ENCODE peak calls at places on chromosomes 4 and X, in four cellular contexts. J is PC-3; H is fibroblast of lung; U is stimulated activated CD4-positive, alpha-beta T cell treated with anti-CD3 and anti-CD28 coated beads, Interleukin-1b, Interleukin-23, amount 100 ng/mL, for 24 hours. R is an unnamed sample.

GRCh38 chr4:53499791-53500190 is 91.5 kb downstream of the LNX1 start:
- DNase-seq in J (no peak), H (no peak), U (no peak), R (no peak)

GRCh38 chr4:156889616-156890594 is 81.7 kb downstream of the PDGFC start:
- DNase-seq in J (no peak), H (peak), U (no peak), R (no peak)

GRCh38 chrX:57817302-57817701 is 93.0 kb downstream of the ZXDA start:
- DNase-seq in J (peak), H (peak), U (no peak), R (no peak)

GRCh38 chr4:7890635-7891393 is 48.8 kb downstream of the AFAP1 start:
- DNase-seq in J (peak), H (peak), U (no peak), R (peak)

GRCh38 chrX:16930392-16930791 is 16.1 kb upstream of the REPS2 start:
- DNase-seq in J (no peak), H (peak), U (no peak), R (no peak)

GRCh38 chrX:153984351-153985178 is 12.0 kb downstream of the TMEM187 start:
- DNase-seq in J (no peak), H (no peak), U (no peak), R (no peak)

GRCh38 chr4:18077808-18078207 is 56.3 kb upstream of the LCORL start:
- DNase-seq in J (no peak), H (no peak), U (no peak), R (no peak)

GRCh38 chr4:8672486-8672885 is 79.9 kb downstream of the CPZ start:
- DNase-seq in J (no peak), H (no peak), U (no peak), R (no peak)

GRCh38 chrX:40213092-40213491 is 115.3 kb upstream of the BCOR start:
- DNase-seq in J (no peak), H (no peak), U (no peak), R (no peak)

GRCh38 chr4:145213245-145213644 is 32.9 kb upstream of the OTUD4 start:
- DNase-seq in J (no peak), H (no peak), U (no peak), R (no peak)

GRCh38 chr4:33494150-33494549 is 2750.2 kb downstream of the ARAP2 start:
- DNase-seq in J (peak), H (peak), U (no peak), R (no peak)

GRCh38 chrX:112555831-112556230 is 123.9 kb downstream of the LHFPL1 start:
- DNase-seq in J (no peak), H (no peak), U (no peak), R (no peak)

GRCh38 chr4:109298279-109299010 is 4.0 kb downstream of the COL25A1 start:
- DNase-seq in J (peak), H (peak), U (no peak), R (peak)

GRCh38 chrX:13750204-13750603 is 15.7 kb downstream of the OFD1 start:
- DNase-seq in J (peak), H (peak), U (no peak), R (no peak)

GRCh38 chrX:136828830-136829229 is 48.1 kb upstream of the ARHGEF6 start:
- DNase-seq in J (no peak), H (no peak), U (no peak), R (no peak)

GRCh38 chr4:123102897-123103489 is 180.6 kb upstream of the NUDT6 start:
- DNase-seq in J (peak), H (peak), U (no peak), R (peak)

GRCh38 chr4:183960912-183961569 is 55.9 kb downstream of the STOX2 start:
- DNase-seq in J (peak), H (no peak), U (no peak), R (no peak)

GRCh38 chrX:155959018-155959587 is 38.4 kb upstream of the IL9R start:
- DNase-seq in J (no peak), H (no peak), U (no peak), R (no peak)

GRCh38 chr4:39631700-39632079 is 7.0 kb downstream of the SMIM14 start:
- DNase-seq in J (no peak), H (no peak), U (no peak), R (no peak)